ENCODE peak calls at places on chromosomes 3 and 15, in eight cellular contexts. O, F, B, H, W, V, S and C are unnamed samples.

GRCh38 chr3:179991877-179992276 is 44.9 kb downstream of the PEX5L start:
- DNase-seq in W (no peak), F (no peak), O (no peak), V (no peak), H (no peak), S (no peak), B (no peak), C (no peak)

GRCh38 chr3:167453815-167454214 is 20.0 kb downstream of the SERPINI2 start:
- DNase-seq in F (no peak), B (no peak), H (no peak), V (no peak), O (no peak), S (no peak), W (no peak), C (no peak)

GRCh38 chr3:27721717-27722564 is at the start of gene EOMES:
- DNase-seq in B (peak; percentile 59), H (no peak), W (peak; percentile 32), O (peak; percentile 82), F (peak; percentile 79), V (peak; percentile 70), S (peak; percentile 45), C (peak; percentile 44)

GRCh38 chr3:146780251-146780650 is 175.1 kb upstream of the PLSCR5 start:
- DNase-seq in W (no peak), V (no peak), B (no peak), H (no peak), O (no peak), S (no peak), F (no peak), C (no peak)

GRCh38 chr3:27078246-27078913 is 290.8 kb downstream of the NEK10 start:
- DNase-seq in B (no peak), O (no peak), V (no peak), F (no peak), H (no peak), W (no peak), S (no peak), C (no peak)

GRCh38 chr3:156594229-156594683 is 39.3 kb upstream of the SSR3 start:
- DNase-seq in H (no peak), B (no peak), F (no peak), V (no peak), S (no peak), W (no peak), O (no peak), C (no peak)

GRCh38 chr15:74432271-74432967 is 1.3 kb downstream of the SEMA7A start:
- DNase-seq in W (no peak), F (no peak), O (no peak), V (no peak), H (no peak), B (no peak), S (no peak), C (no peak)

GRCh38 chr15:89845305-89845893 is 30.7 kb upstream of the ANPEP start:
- DNase-seq in O (peak; percentile 68), V (no peak), S (peak; percentile 76), F (no peak), B (no peak), H (no peak), W (no peak), C (peak; percentile 45)

GRCh38 chr15:30953183-30953582 is 38.2 kb downstream of the MTMR10 start:
- DNase-seq in O (no peak), B (no peak), F (no peak), H (no peak), S (no peak), V (no peak), W (no peak), C (no peak)

GRCh38 chr15:59965741-59966140 is 38.4 kb upstream of the FOXB1 start:
- DNase-seq in S (no peak), O (no peak), V (no peak), B (no peak), H (no peak), W (no peak), F (no peak), C (no peak)

GRCh38 chr3:129085818-129086217 is 25.2 kb downstream of the GP9 start:
- DNase-seq in S (no peak), F (no peak), H (no peak), W (no peak), V (no peak), B (no peak), O (no peak), C (no peak)

GRCh38 chr3:170130532-170130931 is 51.0 kb downstream of the PHC3 start:
- DNase-seq in H (no peak), V (no peak), F (no peak), B (no peak), S (no peak), W (no peak), O (no peak), C (no peak)

GRCh38 chr3:86420990-86421739 is 569.8 kb downstream of the VGLL3 start:
- DNase-seq in O (peak; percentile 57), V (no peak), S (no peak), H (no peak), F (no peak), B (no peak), W (no peak), C (no peak)

GRCh38 chr3:156718622-156719300 is 44.4 kb downstream of the TIPARP start:
- DNase-seq in B (no peak), W (no peak), S (no peak), V (no peak), O (no peak), H (no peak), F (no peak), C (no peak)

GRCh38 chr3:4674216-4674615 is 181.1 kb downstream of the ITPR1 start:
- DNase-seq in O (no peak), H (no peak), S (peak; percentile 20), F (no peak), V (no peak), W (no peak), B (no peak), C (no peak)

GRCh38 chr3:172678068-172678467 is 32.8 kb downstream of the NCEH1 start:
- DNase-seq in S (no peak), W (no peak), O (peak; percentile 71), F (no peak), H (no peak), B (no peak), V (no peak), C (no peak)

GRCh38 chr3:41330465-41330864 is 131.2 kb downstream of the CTNNB1 start:
- DNase-seq in S (no peak), O (peak; percentile 75), B (no peak), H (no peak), V (no peak), W (no peak), F (no peak), C (no peak)

GRCh38 chr3:46692566-46692983 is 904 bp downstream of the ALS2CL start:
- DNase-seq in S (no peak), W (no peak), H (no peak), V (no peak), B (no peak), F (no peak), O (peak; percentile 96), C (peak; percentile 93)

GRCh38 chr15:37134699-37135131 is 34.4 kb upstream of the MEIS2 start:
- DNase-seq in V (no peak), F (no peak), S (peak; percentile 73), H (no peak), B (peak; percentile 39), O (no peak), W (no peak), C (peak; percentile 27)

GRCh38 chr3:105177558-105177957 is 189.2 kb upstream of the ALCAM start:
- DNase-seq in B (no peak), H (no peak), S (no peak), F (no peak), W (no peak), V (no peak), O (no peak), C (no peak)

GRCh38 chr3:188279696-188280398 is 125.9 kb downstream of the LPP start:
- DNase-seq in S (no peak), O (peak; percentile 73), V (no peak), F (no peak), B (peak; percentile 18), H (no peak), W (no peak), C (no peak)

GRCh38 chr15:80234883-80235282 is 17.1 kb downstream of the CTXND1 start:
- DNase-seq in S (peak; percentile 70), H (no peak), W (no peak), O (peak; percentile 79), F (peak; percentile 57), V (peak; percentile 48), B (no peak), C (peak; percentile 37)

GRCh38 chr15:31083394-31083790 is 18.1 kb downstream of the TRPM1 start:
- DNase-seq in B (peak; percentile 53), W (no peak), O (no peak), F (no peak), S (no peak), V (no peak), H (no peak), C (peak; percentile 71)

GRCh38 chr3:36991147-36991546 is 1.8 kb downstream of the EPM2AIP1 start:
- DNase-seq in O (no peak), B (no peak), F (no peak), H (no peak), V (no peak), W (no peak), S (no peak), C (no peak)

GRCh38 chr3:33007776-33008175 is 56.3 kb downstream of the CCR4 start:
- DNase-seq in V (no peak), S (no peak), O (no peak), W (no peak), H (no peak), F (no peak), B (no peak), C (no peak)

GRCh38 chr15:43105077-43105769 is 615 bp downstream of the UBR1 start:
- DNase-seq in O (no peak), B (no peak), F (peak; percentile 25), H (no peak), S (peak; percentile 10), W (no peak), V (no peak), C (peak; percentile 27)

GRCh38 chr3:66544619-66545429 is 44.0 kb upstream of the LRIG1 start:
- DNase-seq in S (no peak), F (no peak), O (peak; percentile 17), V (no peak), B (no peak), W (no peak), H (no peak), C (no peak)

GRCh38 chr3:128112406-128112968 is 11.1 kb downstream of the RUVBL1 start:
- DNase-seq in O (no peak), F (no peak), V (no peak), B (no peak), S (peak; percentile 55), H (no peak), W (peak; percentile 6), C (peak; percentile 17)

GRCh38 chr15:51117270-51117669 is 22.6 kb upstream of the TNFAIP8L3 start:
- DNase-seq in V (no peak), B (no peak), H (no peak), F (no peak), S (no peak), O (no peak), W (no peak), C (no peak)